ENCODE peak calls at places on chromosomes 5 and 9, in eight cellular contexts. F, L, V, E, Z, K, S and A are unnamed samples.
A peak's percentile ranks its signal among the peaks of the same experiment; 100 is the strongest.

GRCh38 chr9:123176230-123176629 is 92.2 kb downstream of the STRBP start:
- DNase-seq in F (no peak), L (no peak), V (no peak), E (no peak), Z (no peak), K (no peak), S (no peak), A (no peak)

GRCh38 chr9:34809504-34810186 is 99.7 kb upstream of the CCL21 start:
- DNase-seq in F (no peak), L (peak; percentile 75), V (peak; percentile 90), E (no peak), Z (no peak), K (no peak), S (no peak), A (no peak)

GRCh38 chr9:110546411-110546871 is 33.1 kb downstream of the SVEP1 start:
- DNase-seq in F (no peak), L (no peak), V (peak; percentile 46), E (no peak), Z (peak; percentile 17), K (no peak), S (no peak), A (no peak)

GRCh38 chr5:113507601-113508000 is 5.9 kb upstream of the YTHDC2 start:
- DNase-seq in F (no peak), L (no peak), V (no peak), E (no peak), Z (no peak), K (no peak), S (no peak), A (no peak)

GRCh38 chr9:96327694-96328352 is 25.8 kb upstream of the HSD17B3 start:
- DNase-seq in F (no peak), L (no peak), V (peak; percentile 65), E (peak; percentile 35), Z (peak; percentile 58), K (peak; percentile 57), S (no peak), A (no peak)

GRCh38 chr5:164235176-164235914 is 729.9 kb downstream of the MAT2B start:
- DNase-seq in F (no peak), L (no peak), V (no peak), E (no peak), Z (peak; percentile 48), K (no peak), S (no peak), A (no peak)

GRCh38 chr5:50727149-50727496 is 60.7 kb downstream of the PARP8 start:
- DNase-seq in F (no peak), L (no peak), V (no peak), E (peak; percentile 50), Z (peak; percentile 60), K (no peak), S (no peak), A (no peak)

GRCh38 chr9:4197548-4197947 is 102.3 kb downstream of the GLIS3 start:
- DNase-seq in F (no peak), L (no peak), V (peak; percentile 79), E (no peak), Z (no peak), K (no peak), S (no peak), A (no peak)

GRCh38 chr5:17096975-17097695 is 120.3 kb upstream of the BASP1 start:
- DNase-seq in F (no peak), L (no peak), V (peak; percentile 60), E (no peak), Z (no peak), K (no peak), S (no peak), A (no peak)

GRCh38 chr9:79980440-79980839 is 408.7 kb downstream of the TLE4 start:
- DNase-seq in F (no peak), L (no peak), V (no peak), E (no peak), Z (no peak), K (no peak), S (no peak), A (no peak)

GRCh38 chr5:106415541-106415940 is 1255.2 kb downstream of the EFNA5 start:
- DNase-seq in F (no peak), L (no peak), V (peak; percentile 29), E (no peak), Z (peak; percentile 15), K (no peak), S (no peak), A (no peak)

GRCh38 chr5:115325291-115326019 is 29.0 kb upstream of the CCDC112 start:
- DNase-seq in F (no peak), L (no peak), V (no peak), E (no peak), Z (no peak), K (no peak), S (no peak), A (no peak)

GRCh38 chr5:169826618-169827017 is 153.7 kb downstream of the INSYN2B start:
- DNase-seq in F (no peak), L (no peak), V (peak; percentile 64), E (no peak), Z (no peak), K (no peak), S (no peak), A (no peak)
- TF ChIP-seq CTCF in F (no peak), L (no peak), V (peak; percentile 72), E (no peak), Z (no peak), K (no peak), S (no peak), A (no peak)

GRCh38 chr5:101045689-101046088 is 142.6 kb upstream of the ST8SIA4 start:
- DNase-seq in F (no peak), L (no peak), V (no peak), E (no peak), Z (no peak), K (peak; percentile 20), S (no peak), A (no peak)
- TF ChIP-seq CTCF in F (peak; percentile 21), L (no peak), V (peak; percentile 44), E (no peak), Z (peak; percentile 14), K (peak; percentile 72), S (no peak), A (peak; percentile 43)

DNA sequence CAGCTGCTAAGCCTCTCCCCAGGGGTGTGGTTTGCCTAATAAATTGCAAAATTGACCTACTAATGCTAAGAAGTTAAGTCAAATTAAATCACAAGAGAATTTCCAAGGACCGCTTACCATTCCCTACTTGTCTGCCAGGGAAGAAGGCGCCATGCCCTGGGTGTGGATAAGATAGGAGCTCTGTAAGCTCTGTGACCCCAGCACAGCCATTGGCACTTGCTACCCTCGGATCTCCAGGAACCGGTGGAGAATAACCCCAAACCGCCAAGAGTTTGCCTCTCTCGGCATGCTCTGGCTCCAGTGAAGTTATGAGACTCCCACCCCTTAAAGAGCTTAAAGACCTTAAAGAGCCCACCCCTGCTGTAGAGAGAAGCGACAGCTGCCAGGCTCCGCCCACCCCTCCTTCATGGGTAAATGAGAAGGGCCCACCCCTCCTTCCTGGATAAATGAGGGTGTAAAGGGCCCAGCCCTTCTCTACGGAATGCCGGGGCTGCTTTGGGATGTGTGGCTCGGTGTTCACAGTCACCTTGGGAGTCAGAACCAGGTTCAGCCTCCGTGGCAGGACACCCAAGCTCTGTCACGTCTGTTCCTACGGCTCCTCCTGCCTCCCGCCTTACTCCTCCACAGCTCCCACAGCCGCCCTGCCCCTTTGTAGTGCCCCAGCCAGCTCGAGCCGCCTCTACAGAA is 59.1 kb downstream of the NEURL1B start:
- DNase-seq in F (peak; percentile 71), L (peak; percentile 48), V (peak; percentile 85), E (no peak), Z (no peak), K (no peak), S (peak; percentile 77), A (no peak)
- TF ChIP-seq CTCF in F (no peak), L (no peak), V (no peak), E (no peak), Z (no peak), K (no peak), S (no peak), A (no peak)

GRCh38 chr9:87327567-87328125 is 170.0 kb upstream of the DAPK1 start:
- DNase-seq in F (no peak), L (no peak), V (no peak), E (no peak), Z (no peak), K (no peak), S (no peak), A (no peak)
- TF ChIP-seq CTCF in F (no peak), L (no peak), V (no peak), E (no peak), Z (no peak), K (no peak), S (no peak), A (no peak)

GRCh38 chr5:141916522-141916921 is 7.1 kb upstream of the DELE1 start:
- DNase-seq in F (no peak), L (no peak), V (no peak), E (no peak), Z (no peak), K (no peak), S (no peak), A (no peak)
- TF ChIP-seq CTCF in F (no peak), L (no peak), V (no peak), E (no peak), Z (no peak), K (no peak), S (no peak), A (no peak)

DNA sequence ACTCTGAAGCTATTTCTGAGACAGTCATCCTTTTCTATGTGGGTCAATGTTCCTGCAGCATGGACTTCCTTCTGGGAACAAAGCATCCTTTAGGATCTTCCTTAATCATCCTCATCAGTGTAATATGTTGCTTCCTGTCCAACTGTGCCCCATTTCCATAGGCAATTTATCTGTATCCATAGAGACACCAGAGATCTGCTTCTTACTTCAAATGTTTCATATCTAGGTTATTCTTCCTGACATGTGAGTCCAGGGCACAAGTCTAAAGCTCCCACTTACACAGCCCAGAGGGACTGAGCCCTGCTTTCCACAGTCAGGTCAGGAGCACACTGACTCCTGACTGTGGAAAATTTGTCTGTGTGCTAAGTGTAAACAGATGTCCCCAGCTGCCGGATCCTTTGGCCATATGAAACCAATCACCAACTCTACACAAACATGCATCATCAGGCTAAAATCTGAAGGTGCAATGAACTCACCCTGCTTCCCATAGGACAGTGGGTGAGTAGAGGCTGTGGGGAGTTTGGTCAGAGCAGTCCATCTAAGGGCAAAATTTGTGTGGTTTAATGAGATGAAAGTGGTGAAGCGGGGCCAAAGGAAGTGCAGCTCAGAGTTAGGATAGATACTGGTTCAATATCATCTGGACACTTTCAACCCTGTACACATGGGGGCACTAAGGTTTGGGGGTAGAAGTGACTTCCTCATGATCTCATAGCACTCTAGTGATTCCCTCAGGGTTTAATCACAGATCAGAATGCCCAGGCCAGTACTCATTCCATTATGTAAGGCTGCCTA is 85.2 kb upstream of the TNC start:
- DNase-seq in F (no peak), L (no peak), V (no peak), E (no peak), Z (no peak), K (no peak), S (no peak), A (peak; percentile 28)
- TF ChIP-seq CTCF in F (no peak), L (no peak), V (no peak), E (no peak), Z (no peak), K (no peak), S (no peak), A (no peak)